ENCODE peak calls at places on chromosomes 5 and 9, in four cellular contexts. I is WTC11, C is mammary epithelial cell, L is psoas muscle. G is an unnamed sample.

GRCh38 chr5:68330564-68330963 is 115.0 kb downstream of the PIK3R1 start:
- DNase-seq in C (peak; percentile 61), L (no peak), I (no peak), G (no peak)

GRCh38 chr5:83895860-83896259 is 175.2 kb upstream of the HAPLN1 start:
- DNase-seq in I (no peak), L (no peak), C (peak; percentile 4), G (no peak)

GRCh38 chr9:116174347-116174746 is 20.8 kb downstream of the PAPPA start:
- DNase-seq in L (no peak), I (no peak), C (peak; percentile 57), G (peak; percentile 85)

GRCh38 chr9:105132576-105132975 is 111.9 kb upstream of the SLC44A1 start:
- DNase-seq in I (no peak), L (no peak), C (no peak), G (peak; percentile 27)

GRCh38 chr9:35108946-35109575 is 6.1 kb upstream of the STOML2 start:
- DNase-seq in I (no peak), L (no peak), C (no peak), G (no peak)

GRCh38 chr5:151082976-151083651 is 2.3 kb upstream of the TNIP1 start:
- DNase-seq in C (peak; percentile 97), I (no peak), L (peak; percentile 50), G (peak; percentile 95)

GRCh38 chr5:2278825-2279224 is 396.1 kb upstream of the IRX4 start:
- DNase-seq in C (no peak), L (no peak), I (no peak), G (no peak)

GRCh38 chr9:115349542-115349941 is 231.6 kb upstream of the TNC start:
- DNase-seq in I (no peak), C (no peak), L (no peak), G (no peak)

GRCh38 chr5:74251106-74252032 is 389.2 kb downstream of the ENC1 start:
- DNase-seq in I (no peak), L (peak; percentile 46), C (peak; percentile 98), G (peak; percentile 94)

GRCh38 chr5:59173568-59173967 is 590.7 kb downstream of the RAB3C start:
- DNase-seq in I (no peak), L (no peak), C (no peak), G (no peak)
- TF ChIP-seq CTCF in I (no peak), L (no peak), C (no peak), G (no peak)

GRCh38 chr5:167570431-167570830 is 721.0 kb upstream of the WWC1 start:
- DNase-seq in C (no peak), L (no peak), I (no peak), G (no peak)

GRCh38 chr5:167561796-167562195 is 729.6 kb upstream of the WWC1 start:
- DNase-seq in I (no peak), C (no peak), L (no peak), G (no peak)

GRCh38 chr5:167565555-167565954 is 725.9 kb upstream of the WWC1 start:
- DNase-seq in L (no peak), I (no peak), C (peak; percentile 8), G (peak; percentile 64)
- TF ChIP-seq CTCF in L (no peak), I (no peak), C (peak; percentile 44), G (peak; percentile 77)

DNA sequence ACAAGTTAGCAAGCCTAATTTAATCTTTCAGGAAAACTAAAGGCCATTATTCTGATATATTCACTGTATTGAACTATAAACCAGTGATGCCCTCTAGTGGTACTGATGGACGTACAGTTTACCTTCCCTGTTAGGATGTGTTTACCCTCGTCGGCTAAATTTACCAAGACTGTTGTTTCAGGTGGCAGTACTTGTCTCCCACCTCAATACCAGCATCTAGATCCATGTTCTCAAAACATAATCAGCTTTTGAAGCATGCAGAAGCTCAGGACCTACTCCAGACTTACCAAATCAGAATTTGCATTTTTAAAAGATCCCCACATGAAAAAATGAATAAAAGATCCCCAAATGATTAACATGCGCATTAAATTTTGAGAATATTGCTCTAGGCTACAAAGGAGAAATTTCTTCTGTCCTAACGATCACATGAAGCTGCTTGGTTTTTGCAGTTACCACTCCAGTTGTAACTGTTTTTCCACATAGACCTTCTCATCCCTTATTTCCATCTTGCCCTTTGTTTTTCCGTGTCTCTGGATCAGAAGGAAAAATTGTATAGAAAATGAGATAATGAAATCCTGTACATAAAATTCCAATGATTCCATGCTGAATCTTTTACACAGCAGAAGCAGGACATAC is 3.2 kb upstream of the BAAT start:
- DNase-seq in L (no peak), C (peak; percentile 32), I (no peak), G (peak; percentile 56)
- TF ChIP-seq CTCF in L (peak; percentile 48), C (peak; percentile 72), I (peak; percentile 32), G (peak; percentile 58)

GRCh38 chr9:109779711-109780452 is at the start of gene PALM2AKAP2:
- DNase-seq in L (peak; percentile 74), I (peak; percentile 76), C (peak; percentile 73), G (peak; percentile 60)
- TF ChIP-seq CTCF in L (peak; percentile 24), I (no peak), C (no peak), G (peak; percentile 3)

GRCh38 chr5:174816858-174817257 is 92.5 kb downstream of the MSX2 start:
- DNase-seq in L (no peak), I (no peak), C (no peak), G (peak; percentile 52)
- TF ChIP-seq CTCF in L (no peak), I (peak; percentile 46), C (peak; percentile 21), G (peak; percentile 60)

GRCh38 chr5:148005788-148006520 is 57.8 kb upstream of the SPINK5 start:
- DNase-seq in C (no peak), L (no peak), I (peak; percentile 80), G (no peak)
- TF ChIP-seq CTCF in C (peak; percentile 12), L (no peak), I (peak; percentile 72), G (peak; percentile 15)

G was measured in MCF 10A.